ENCODE peak calls at places on chromosome 10, in seven cellular contexts. B is hepatocyte, K is aorta, Y is uterus, C is right lobe of liver, U is fibroblast of lung, R is ovary. V is an unnamed sample. For H3K4me1, the result is how much of the 10 kb centered on the place peaks cover.

GRCh38 chr10:62511656-62512055 is 137.5 kb downstream of the ZNF365 start:
- DNase-seq in B (no peak), R (no peak), K (no peak), U (peak), Y (no peak), C (no peak), V (no peak)

GRCh38 chr10:118708571-118708970 is 46.2 kb downstream of the CACUL1 start:
- DNase-seq in U (no peak), R (no peak), K (no peak), Y (no peak), B (no peak), C (no peak), V (no peak)

GRCh38 chr10:126712681-126713080 is 42.2 kb upstream of the C10orf90 start:
- DNase-seq in Y (no peak), R (no peak), C (no peak), B (no peak), K (no peak), U (no peak), V (no peak)

GRCh38 chr10:74799840-74800239 is 26.6 kb upstream of the KAT6B start:
- DNase-seq in B (no peak), Y (no peak), U (peak), K (no peak), C (no peak), R (no peak), V (no peak)

GRCh38 chr10:125038637-125039036 is 96.7 kb downstream of the ZRANB1 start:
- DNase-seq in R (peak), U (no peak), Y (no peak), C (peak), B (no peak), K (no peak), V (no peak)

GRCh38 chr10:44894691-44895090 is 16.4 kb upstream of the TMEM72 start:
- DNase-seq in C (no peak), Y (no peak), B (no peak), U (no peak), K (no peak), R (no peak), V (no peak)

GRCh38 chr10:49230004-49230403 is 41.8 kb upstream of the TMEM273 start:
- DNase-seq in U (no peak), B (no peak), Y (no peak), R (no peak), K (no peak), C (no peak), V (no peak)

GRCh38 chr10:50577681-50578350 is 45.9 kb downstream of the SGMS1 start:
- DNase-seq in B (peak), U (peak), K (no peak), Y (no peak), C (no peak), R (no peak), V (no peak)

GRCh38 chr10:117424789-117425649 is 49.8 kb upstream of the PDZD8 start:
- DNase-seq in B (no peak), Y (no peak), K (no peak), C (no peak), R (no peak), U (no peak), V (no peak)

GRCh38 chr10:108241166-108241565 is 1076.7 kb upstream of the SORCS1 start:
- DNase-seq in U (no peak), Y (no peak), C (no peak), R (no peak), K (no peak), B (no peak), V (no peak)

GRCh38 chr10:2993636-2994035 is 73.7 kb upstream of the PFKP start:
- DNase-seq in C (no peak), Y (no peak), R (no peak), B (no peak), K (no peak), U (no peak), V (no peak)

GRCh38 chr10:43315535-43316245 is 48.8 kb upstream of the RASGEF1A start:
- DNase-seq in U (no peak), Y (no peak), B (peak), K (no peak), C (no peak), R (no peak), V (no peak)

GRCh38 chr10:95134490-95134889 is 59.5 kb upstream of the ACSM6 start:
- DNase-seq in C (no peak), Y (no peak), B (no peak), U (no peak), R (no peak), K (no peak), V (no peak)

GRCh38 chr10:32163774-32164148 is 107.5 kb upstream of the KIF5B start:
- DNase-seq in K (no peak), U (no peak), R (no peak), B (no peak), Y (no peak), C (no peak), V (no peak)

GRCh38 chr10:104247513-104248146 is 7.1 kb upstream of the GSTO1 start:
- DNase-seq in R (no peak), Y (no peak), U (peak), K (no peak), B (no peak), C (no peak), V (no peak)

GRCh38 chr10:45582386-45582781 is 90.2 kb downstream of the ZFAND4 start:
- DNase-seq in C (no peak), K (no peak), R (no peak), Y (no peak), B (no peak), U (no peak), V (no peak)

GRCh38 chr10:124992462-124993344 is 50.8 kb downstream of the ZRANB1 start:
- DNase-seq in B (peak), Y (peak), K (peak), R (peak), U (peak), C (peak), V (no peak)

GRCh38 chr10:31647861-31648260 is 280.8 kb downstream of the ARHGAP12 start:
- DNase-seq in Y (no peak), K (no peak), U (peak), B (no peak), C (no peak), R (no peak), V (no peak)

GRCh38 chr10:91591792-91592165 is 41.1 kb downstream of the PPP1R3C start:
- DNase-seq in Y (no peak), K (no peak), C (no peak), R (no peak), U (no peak), B (no peak), V (no peak)

GRCh38 chr10:8037199-8037801 is 17.2 kb upstream of the GATA3 start:
- DNase-seq in R (no peak), U (no peak), K (no peak), C (no peak), Y (no peak), B (no peak), V (no peak)

GRCh38 chr10:62453274-62453673 is 79.1 kb downstream of the ZNF365 start:
- DNase-seq in B (no peak), K (no peak), Y (no peak), C (no peak), R (no peak), U (no peak), V (no peak)

GRCh38 chr10:81414038-81414437 is 461.0 kb upstream of the NRG3 start:
- DNase-seq in R (no peak), C (peak), B (peak), K (no peak), U (no peak), Y (no peak), V (no peak)

GRCh38 chr10:61390841-61391240 is 62.3 kb downstream of the TMEM26 start:
- DNase-seq in K (no peak), B (no peak), C (no peak), Y (no peak), U (no peak), R (no peak), V (no peak)

GRCh38 chr10:48274636-48275035 is at the start of gene FRMPD2:
- DNase-seq in R (no peak), C (no peak), U (no peak), B (no peak), K (no peak), Y (no peak), V (no peak)

GRCh38 chr10:110859206-110859946 is 12.4 kb upstream of the PDCD4 start:
- DNase-seq in Y (no peak), K (no peak), R (no peak), B (no peak), U (no peak), C (no peak), V (no peak)

GRCh38 chr10:131082201-131082850 is 229.2 kb downstream of the TCERG1L start:
- DNase-seq in B (no peak), C (no peak), U (no peak), R (no peak), Y (no peak), K (no peak), V (no peak)

GRCh38 chr10:48649349-48649944 is 35.2 kb upstream of the WDFY4 start:
- DNase-seq in K (no peak), B (no peak), C (no peak), Y (no peak), R (no peak), U (no peak), V (no peak)

GRCh38 chr10:43305881-43306280 is 39.0 kb upstream of the RASGEF1A start:
- DNase-seq in R (no peak), Y (no peak), K (no peak), U (no peak), C (no peak), B (no peak), V (no peak)

GRCh38 chr10:130196511-130197487 is 60.6 kb downstream of the GLRX3 start:
- DNase-seq in C (no peak), R (no peak), U (no peak), Y (no peak), K (no peak), B (no peak), V (no peak)

GRCh38 chr10:19921300-19922140 is 105.3 kb downstream of the PLXDC2 start:
- DNase-seq in Y (no peak), C (no peak), B (no peak), U (peak), K (peak), R (no peak), V (no peak)

GRCh38 chr10:26860026-26860541 is 674 bp downstream of the ABI1 start:
- DNase-seq in Y (peak), K (peak), B (peak), U (peak), R (peak), C (peak), V (peak)

GRCh38 chr10:70302292-70302691 is 18.5 kb upstream of the NPFFR1 start:
- DNase-seq in U (peak), Y (no peak), C (no peak), R (peak), B (no peak), K (no peak), V (no peak)

GRCh38 chr10:35326466-35327235 is 9.7 kb upstream of the CCNY start:
- DNase-seq in K (no peak), U (peak), R (no peak), Y (no peak), C (no peak), B (no peak), V (no peak)

GRCh38 chr10:31604646-31605170 is 285.7 kb downstream of the ZEB1 start:
- DNase-seq in Y (no peak), C (no peak), R (no peak), U (no peak), K (no peak), B (no peak), V (no peak)

GRCh38 chr10:13690281-13690825 is 103.6 kb downstream of the PRPF18 start:
- DNase-seq in R (no peak), K (no peak), Y (no peak), C (no peak), B (no peak), U (no peak), V (peak)

GRCh38 chr10:119412244-119412750 is 130.2 kb downstream of the RGS10 start:
- DNase-seq in K (peak), B (no peak), C (peak), Y (peak), R (peak), U (peak), V (no peak)

GRCh38 chr10:14879055-14879800 is 562 bp downstream of the SUV39H2 start:
- DNase-seq in Y (no peak), K (no peak), C (no peak), R (no peak), U (peak), B (peak), V (no peak)
- H3K4me1 ChIP-seq in Y (under half), K (under half), C (under half), R (under half), U (under half), B (under half), V (under half)

GRCh38 chr10:6769704-6770417 is 189.8 kb upstream of the PRKCQ start:
- DNase-seq in C (no peak), K (no peak), U (no peak), B (no peak), Y (no peak), R (no peak), V (no peak)

GRCh38 chr10:6770846-6771245 is 190.8 kb upstream of the PRKCQ start:
- DNase-seq in R (no peak), B (no peak), K (no peak), U (no peak), Y (no peak), C (no peak), V (no peak)

GRCh38 chr10:6766480-6766879 is 186.4 kb upstream of the PRKCQ start:
- DNase-seq in Y (no peak), K (no peak), B (no peak), C (no peak), U (no peak), R (no peak), V (no peak)

GRCh38 chr10:6763417-6763816 is 183.3 kb upstream of the PRKCQ start:
- DNase-seq in U (no peak), Y (no peak), K (no peak), B (no peak), R (no peak), C (no peak), V (no peak)

GRCh38 chr10:6766061-6766460 is 186.0 kb upstream of the PRKCQ start:
- DNase-seq in B (peak), R (no peak), U (no peak), Y (peak), C (no peak), K (no peak), V (no peak)
- H3K4me3 ChIP-seq in B (no peak), R (no peak), U (peak), Y (no peak), C (no peak), K (no peak), V (no peak)

DNA sequence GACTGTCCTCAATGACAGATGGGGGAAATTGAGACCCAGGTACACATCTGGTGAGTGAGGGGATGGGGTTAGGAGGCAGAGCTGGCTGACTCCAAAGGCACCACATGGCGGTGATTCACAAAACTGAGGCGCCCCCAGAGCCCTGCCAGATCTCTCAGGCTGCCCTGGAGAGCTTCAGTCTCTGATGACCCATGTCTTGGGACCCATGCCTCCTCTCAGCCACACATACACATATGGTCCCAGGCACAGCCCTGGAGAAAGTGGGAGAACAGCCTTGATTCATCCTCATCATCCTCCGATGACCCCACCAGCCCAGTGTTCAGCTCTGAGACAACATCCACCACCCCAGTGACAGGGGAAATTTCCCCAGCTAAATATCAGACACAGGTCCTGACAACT is 426.0 kb downstream of the RPS24 start:
- DNase-seq in K (no peak), R (no peak), Y (no peak), B (no peak), C (no peak), U (no peak), V (peak)
- H3K27ac ChIP-seq in K (no peak), R (no peak), Y (no peak), B (peak), C (peak), U (no peak), V (no peak)

GRCh38 chr10:96709525-96709924 is 10.8 kb downstream of the PIK3AP1 start:
- DNase-seq in R (no peak), K (no peak), Y (no peak), B (no peak), C (no peak), U (no peak), V (no peak)

GRCh38 chr10:96708456-96708855 is 11.9 kb downstream of the PIK3AP1 start:
- DNase-seq in U (no peak), B (no peak), C (no peak), K (no peak), Y (no peak), R (no peak), V (no peak)

GRCh38 chr10:96714856-96715255 is 5.5 kb downstream of the PIK3AP1 start:
- DNase-seq in R (no peak), B (no peak), Y (no peak), K (no peak), C (no peak), U (no peak), V (no peak)

GRCh38 chr10:96714031-96714590 is 6.2 kb downstream of the PIK3AP1 start:
- DNase-seq in R (no peak), U (peak), B (no peak), C (no peak), K (no peak), Y (no peak), V (no peak)

GRCh38 chr10:96711048-96711713 is 9.1 kb downstream of the PIK3AP1 start:
- DNase-seq in C (no peak), U (no peak), K (no peak), B (no peak), Y (no peak), R (no peak), V (no peak)
- H3K4me1 ChIP-seq in C (under half), U (under half), K (under half), B (under half), Y (under half), R (under half), V (under half)

DNA sequence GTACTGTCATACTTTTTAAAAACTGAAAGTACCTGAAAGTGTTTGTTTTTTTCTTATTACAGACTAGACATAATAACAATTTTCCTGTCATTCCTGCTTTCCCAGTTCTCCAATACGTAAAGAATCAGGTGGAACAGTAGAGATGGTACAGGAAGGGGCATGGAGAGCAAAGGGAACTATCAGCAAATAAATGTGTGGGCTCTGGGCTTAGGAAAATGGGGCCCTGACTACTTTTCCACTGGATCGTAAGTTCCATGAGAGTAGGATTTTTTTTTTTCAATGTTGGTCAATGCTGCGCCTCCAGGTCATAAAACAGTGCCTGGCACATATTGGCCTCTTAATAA is 15.2 kb upstream of the FAS start:
- DNase-seq in K (no peak), R (no peak), C (no peak), U (no peak), Y (no peak), B (no peak), V (no peak)
- H3K4me3 ChIP-seq in K (peak), R (peak), C (peak), U (peak), Y (peak), B (no peak), V (peak)

DNA sequence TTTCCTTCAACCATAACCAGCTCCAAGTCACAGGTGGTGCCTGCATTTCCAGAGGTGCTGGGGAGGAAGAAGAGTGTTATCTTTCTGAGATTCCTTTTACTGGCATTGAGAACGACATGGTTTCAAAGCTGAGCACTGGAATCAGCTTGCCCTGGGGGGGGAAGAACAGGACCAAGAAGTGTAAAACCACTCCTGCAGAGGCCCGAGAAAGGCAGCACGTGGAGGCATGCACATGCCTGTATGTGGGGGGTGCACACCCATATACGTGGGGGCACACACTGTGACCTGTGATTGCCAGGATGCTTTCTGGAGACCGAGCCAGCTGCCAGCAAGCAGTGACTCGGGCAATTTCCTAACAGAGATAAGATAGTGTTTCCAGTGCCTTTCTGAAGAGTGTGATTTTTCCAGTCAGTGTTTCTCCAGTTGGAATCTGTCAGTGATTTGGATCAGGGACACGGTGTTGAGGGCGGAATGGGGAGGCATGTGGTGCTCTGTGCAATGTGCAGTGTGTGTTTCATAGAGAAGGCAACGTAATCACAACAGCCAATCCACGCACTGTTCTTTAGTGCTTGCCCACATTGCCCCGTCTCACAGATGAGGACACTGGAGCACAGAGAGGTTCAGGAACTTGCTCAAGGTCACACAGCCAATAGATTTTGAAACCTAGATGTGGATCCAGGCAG is 4.2 kb downstream of the LRRC27 start:
- DNase-seq in Y (no peak), R (no peak), K (no peak), B (no peak), C (no peak), U (no peak), V (no peak)
- H3K27ac ChIP-seq in Y (no peak), R (no peak), K (no peak), B (peak), C (peak), U (no peak), V (no peak)

DNA sequence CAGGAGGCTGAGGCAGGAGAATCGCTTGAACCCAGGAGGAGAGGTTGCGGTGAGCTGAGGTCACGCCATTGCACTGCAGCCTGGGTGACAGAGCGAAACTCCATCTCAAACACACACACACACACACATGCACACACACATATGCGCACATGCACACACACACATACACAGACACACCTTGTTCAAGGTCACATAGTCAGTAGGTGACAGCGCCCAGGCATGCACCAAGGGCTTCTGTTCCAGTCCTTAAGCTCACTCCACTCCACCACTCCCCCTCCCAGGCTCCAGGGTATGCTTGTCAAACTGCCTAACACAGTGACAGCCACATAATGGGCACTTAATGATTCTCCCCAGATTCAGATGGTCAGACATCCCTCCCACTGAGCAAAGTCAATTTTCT is 37.0 kb downstream of the KCNMA1 start:
- DNase-seq in K (no peak), U (no peak), B (no peak), C (no peak), Y (no peak), R (no peak), V (no peak)
- H3K4me1 ChIP-seq in K (under half), U (under half), B (under half), C (under half), Y (under half), R (under half), V (under half)

GRCh38 chr10:4217653-4218052 is 432.6 kb upstream of the KLF6 start:
- DNase-seq in B (no peak), K (no peak), R (no peak), C (no peak), U (no peak), Y (no peak), V (no peak)
- H3K4me3 ChIP-seq in B (no peak), K (no peak), R (no peak), C (no peak), U (no peak), Y (no peak), V (no peak)

GRCh38 chr10:122469848-122470247 is 8.5 kb downstream of the HTRA1 start:
- DNase-seq in B (no peak), C (no peak), R (no peak), K (no peak), U (no peak), Y (no peak), V (no peak)
- H3K27ac ChIP-seq in B (peak), C (no peak), R (no peak), K (no peak), U (no peak), Y (peak), V (peak)

DNA sequence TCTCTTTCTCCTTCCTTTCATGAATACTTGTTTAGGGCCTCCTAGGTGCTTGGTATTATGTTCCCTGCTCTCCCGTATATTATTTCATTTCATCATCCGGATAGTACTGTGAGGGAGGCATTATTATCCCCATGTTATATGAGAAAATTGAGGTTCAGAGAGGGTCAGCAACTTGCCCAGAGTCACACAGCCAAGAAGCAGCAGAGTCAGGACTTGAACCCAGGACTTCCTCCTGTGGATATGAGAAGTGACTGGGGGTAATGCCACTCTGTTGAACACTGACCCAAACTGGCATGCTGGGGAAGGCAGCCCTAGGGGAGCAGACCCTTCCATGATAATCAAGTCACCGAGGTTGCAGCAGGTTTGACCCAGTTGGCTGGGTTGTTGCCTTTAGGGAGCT is 8.2 kb upstream of the SFRP5 start:
- DNase-seq in R (no peak), K (no peak), C (no peak), B (no peak), Y (no peak), U (no peak), V (no peak)
- H3K4me1 ChIP-seq in R (under half), K (under half), C (under half), B (under half), Y (under half), U (under half), V (under half)